ENCODE peak calls at places on chromosomes 16 and 17, in ten cellular contexts. X, N, O, E, U, F, S, G, J and I are unnamed samples.
A peak's percentile ranks its signal among the peaks of the same experiment; 100 is the strongest.

GRCh38 chr17:48757524-48757961 is 29.0 kb upstream of the HOXB13 start:
- DNase-seq in O (no peak), G (no peak), F (no peak), J (no peak), N (no peak), S (no peak), U (peak; percentile 16), E (no peak), X (peak; percentile 77), I (no peak)

GRCh38 chr17:7825206-7825980 is 8.6 kb upstream of the KDM6B start:
- DNase-seq in G (peak; percentile 43), U (peak; percentile 57), F (no peak), E (no peak), S (no peak), N (no peak), X (no peak), O (no peak), J (peak; percentile 50), I (no peak)

GRCh38 chr17:81524063-81524864 is 3.9 kb upstream of the FSCN2 start:
- DNase-seq in E (no peak), N (no peak), F (no peak), G (no peak), O (no peak), U (no peak), J (no peak), X (no peak), S (no peak), I (peak; percentile 73)

GRCh38 chr17:82436601-82437324 is 13.8 kb downstream of the CYBC1 start:
- DNase-seq in J (no peak), O (no peak), U (no peak), S (no peak), F (no peak), X (no peak), E (no peak), G (peak; percentile 26), N (no peak), I (peak; percentile 70)

GRCh38 chr16:80407265-80407987 is 133.4 kb upstream of the DYNLRB2 start:
- DNase-seq in S (no peak), E (no peak), F (no peak), G (no peak), J (no peak), U (no peak), O (no peak), N (no peak), X (no peak), I (no peak)

GRCh38 chr16:15507299-15507958 is 73.0 kb downstream of the BMERB1 start:
- DNase-seq in G (no peak), E (no peak), X (peak; percentile 44), F (no peak), O (no peak), S (peak; percentile 31), U (peak; percentile 60), N (peak; percentile 42), J (peak; percentile 50), I (no peak)

GRCh38 chr17:79832211-79833109 is 6.8 kb downstream of the CBX4 start:
- DNase-seq in F (no peak), U (peak; percentile 75), J (peak; percentile 39), N (no peak), X (no peak), E (no peak), S (no peak), O (no peak), G (no peak), I (peak; percentile 91)

GRCh38 chr17:14048169-14048568 is 21.1 kb upstream of the COX10 start:
- DNase-seq in N (no peak), J (no peak), G (peak; percentile 48), E (no peak), S (no peak), F (no peak), U (peak; percentile 27), O (no peak), X (peak; percentile 58), I (peak; percentile 47)

DNA sequence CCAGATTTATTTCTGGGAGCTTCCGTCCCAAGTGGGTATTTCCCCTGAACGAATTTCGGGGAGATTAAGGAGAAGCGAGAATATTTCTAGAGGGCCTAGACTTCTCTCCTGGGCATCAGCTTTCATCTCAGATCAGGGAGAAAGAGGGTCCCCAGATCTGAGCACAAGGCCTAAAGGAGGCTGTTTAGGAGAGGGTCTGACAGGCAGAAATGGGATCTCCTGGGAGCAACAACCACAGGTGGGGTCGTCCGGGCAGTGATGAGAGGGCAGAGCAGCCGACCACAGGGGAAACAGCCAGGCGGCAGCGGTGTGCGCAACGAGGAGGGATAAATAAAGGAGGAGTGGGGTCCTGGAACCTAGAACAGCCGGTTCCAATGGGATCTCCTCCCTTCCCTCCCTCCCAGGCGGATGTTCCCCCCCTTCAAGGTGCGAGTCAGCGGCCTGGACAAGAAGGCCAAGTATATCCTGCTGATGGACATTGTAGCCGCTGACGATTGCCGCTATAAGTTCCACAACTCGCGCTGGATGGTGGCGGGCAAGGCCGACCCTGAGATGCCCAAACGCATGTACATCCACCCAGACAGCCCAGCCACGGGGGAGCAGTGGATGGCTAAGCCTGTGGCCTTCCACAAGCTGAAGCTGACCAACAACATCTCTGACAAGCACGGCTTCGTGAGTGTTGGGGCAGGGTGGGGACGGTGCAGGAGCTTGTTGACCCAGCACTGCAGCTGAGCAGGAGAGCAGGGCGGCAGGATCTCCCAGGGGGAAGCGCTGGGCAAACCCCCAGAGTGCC is 1.8 kb downstream of the TBX2 start:
- DNase-seq in G (no peak), J (no peak), E (no peak), U (no peak), S (no peak), F (no peak), N (no peak), O (no peak), X (peak; percentile 55), I (no peak)
- H3K27me3 ChIP-seq in G (no peaks in the 10 kb centered on the region), J (peaks cover 51% of the 10 kb centered on the region), E (peaks cover 48% of the 10 kb centered on the region), U (peaks cover 94% of the 10 kb centered on the region), S (peaks cover 86% of the 10 kb centered on the region), F (peaks cover 8% of the 10 kb centered on the region), N (no peaks in the 10 kb centered on the region), O (peaks cover 4% of the 10 kb centered on the region), X (no peaks in the 10 kb centered on the region), I (peaks cover 97% of the 10 kb centered on the region)

DNA sequence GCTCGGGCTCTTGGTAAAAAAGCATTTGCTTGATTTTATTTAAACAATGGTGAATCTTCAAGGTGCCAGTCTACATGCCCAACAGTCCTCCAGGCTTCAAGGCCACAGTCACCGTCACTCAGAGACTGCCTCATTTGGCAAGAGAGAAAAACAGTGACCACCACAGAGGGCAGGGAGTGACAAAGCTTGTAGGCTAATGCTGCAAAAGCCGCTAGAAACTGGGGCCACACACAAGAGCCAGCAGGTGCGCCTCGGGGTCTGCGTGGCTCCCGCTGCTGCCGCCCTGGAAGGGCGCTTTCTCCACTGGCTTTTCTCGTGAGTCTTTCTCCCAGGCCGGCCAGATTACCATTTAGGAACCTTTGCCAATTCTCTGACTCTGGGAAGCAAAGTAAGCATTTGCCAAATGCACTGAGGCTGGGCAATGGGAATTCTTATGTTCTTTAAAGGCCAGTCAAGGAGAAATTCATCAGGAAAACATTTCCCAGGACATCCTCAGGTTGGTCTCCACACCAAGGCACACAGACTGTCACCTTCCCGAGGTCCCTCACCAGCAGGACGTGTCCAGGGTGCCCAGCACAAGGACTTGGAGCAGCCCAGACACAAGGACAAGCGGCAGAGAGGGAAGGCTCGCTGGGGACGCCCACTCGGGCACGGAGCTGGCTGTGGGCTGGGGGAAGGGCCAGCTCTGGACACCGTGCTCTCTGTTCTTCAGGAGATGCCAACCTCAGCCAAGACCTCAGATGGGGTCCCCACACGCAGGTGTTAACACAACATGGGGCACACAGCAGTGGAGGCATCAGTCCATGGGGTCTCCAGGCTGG is 12.5 kb upstream of the C16orf95 start:
- DNase-seq in F (no peak), N (no peak), S (no peak), J (no peak), E (no peak), U (no peak), O (no peak), X (no peak), G (no peak), I (no peak)
- H3K36me3 ChIP-seq in F (peaks cover 19% of the 10 kb centered on the region), N (no peaks in the 10 kb centered on the region), S (peaks cover 4% of the 10 kb centered on the region), J (no peaks in the 10 kb centered on the region), E (peaks cover 3% of the 10 kb centered on the region), U (peaks cover 21% of the 10 kb centered on the region), O (peaks cover 64% of the 10 kb centered on the region), X (no peaks in the 10 kb centered on the region), G (no peaks in the 10 kb centered on the region), I (peaks cover 4% of the 10 kb centered on the region)

GRCh38 chr16:27407158-27407557 is 5.2 kb downstream of the IL21R start:
- DNase-seq in F (no peak), J (no peak), S (no peak), G (no peak), E (peak; percentile 43), N (no peak), X (no peak), O (no peak), U (no peak), I (no peak)

GRCh38 chr16:27406729-27407128 is 4.8 kb downstream of the IL21R start:
- DNase-seq in S (no peak), O (no peak), X (no peak), U (no peak), N (no peak), F (no peak), G (no peak), E (no peak), J (no peak), I (no peak)

GRCh38 chr16:27404163-27404823 is 2.3 kb downstream of the IL21R start:
- DNase-seq in G (no peak), J (no peak), X (no peak), O (no peak), U (no peak), N (no peak), F (no peak), S (no peak), E (peak; percentile 17), I (no peak)

GRCh38 chr16:27403601-27403992 is 1.6 kb downstream of the IL21R start:
- DNase-seq in E (no peak), F (no peak), U (no peak), X (no peak), G (no peak), O (no peak), S (no peak), N (no peak), J (no peak), I (no peak)

GRCh38 chr16:27405546-27406451 is 3.8 kb downstream of the IL21R start:
- DNase-seq in F (peak; percentile 82), N (no peak), X (no peak), S (no peak), E (peak; percentile 32), O (no peak), J (peak; percentile 29), G (no peak), U (no peak), I (peak; percentile 61)
- H3K4me3 ChIP-seq in F (peak overlapping the region; percentile 87), N (no peak overlapping the region), X (no peak overlapping the region), S (no peak overlapping the region), E (peak overlapping the region; percentile 37), O (no peak overlapping the region), J (no peak overlapping the region), G (no peak overlapping the region), U (no peak overlapping the region), I (no peak overlapping the region)

GRCh38 chr17:55622547-55622946 is 100.1 kb downstream of the TMEM100 start:
- DNase-seq in U (no peak), E (no peak), F (no peak), J (no peak), S (no peak), N (no peak), G (no peak), X (no peak), O (no peak), I (no peak)

GRCh38 chr17:55620023-55620422 is 102.6 kb downstream of the TMEM100 start:
- DNase-seq in F (no peak), E (no peak), S (peak; percentile 32), U (no peak), G (no peak), J (no peak), N (no peak), X (no peak), O (no peak), I (no peak)

GRCh38 chr17:55620945-55621344 is 101.7 kb downstream of the TMEM100 start:
- DNase-seq in O (no peak), S (no peak), G (no peak), U (no peak), F (no peak), E (no peak), X (peak; percentile 27), J (no peak), N (no peak), I (no peak)

GRCh38 chr17:55624789-55625433 is 97.8 kb downstream of the TMEM100 start:
- DNase-seq in E (no peak), X (no peak), S (no peak), F (no peak), J (no peak), G (no peak), N (no peak), U (no peak), O (no peak), I (no peak)

DNA sequence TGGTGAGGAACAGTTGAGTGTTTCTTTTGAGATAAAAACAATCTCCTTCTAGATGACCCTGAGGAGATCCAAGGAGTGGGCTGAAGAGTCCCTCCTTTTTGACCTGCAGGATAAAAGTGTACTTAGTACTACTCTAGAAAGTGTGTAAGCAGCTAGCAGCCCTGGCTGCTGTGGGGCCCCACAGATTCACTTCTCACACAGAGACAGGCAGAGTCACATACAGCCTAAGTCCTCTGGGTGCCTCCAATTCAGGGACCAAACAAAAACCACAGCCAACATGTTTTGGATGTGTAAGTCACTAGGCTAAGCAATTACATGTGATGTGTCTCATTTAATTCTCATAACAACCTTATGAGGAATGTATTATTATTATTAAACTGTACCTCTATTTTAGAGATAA is 97.1 kb downstream of the TMEM100 start:
- DNase-seq in G (no peak), E (no peak), N (no peak), F (no peak), U (no peak), X (no peak), J (no peak), O (no peak), S (no peak), I (no peak)
- H3K27me3 ChIP-seq in G (no peaks in the 10 kb centered on the region), E (no peaks in the 10 kb centered on the region), N (no peaks in the 10 kb centered on the region), F (no peaks in the 10 kb centered on the region), U (peaks cover 47% of the 10 kb centered on the region), X (no peaks in the 10 kb centered on the region), J (no peaks in the 10 kb centered on the region), O (no peaks in the 10 kb centered on the region), S (no peaks in the 10 kb centered on the region), I (no peaks in the 10 kb centered on the region)